ENCODE peak calls at places on chromosomes 2 and 18, in ten cellular contexts. K is K562, B is HepG2, Y is GM12878, F is H1, A is tibial nerve, H is transverse colon, T is stomach, G is SK-N-SH, O is ovary. L is an unnamed sample.
A peak's percentile ranks its signal among the peaks of the same experiment; 100 is the strongest.

GRCh38 chr18:8730080-8730827 is 24.9 kb downstream of the MTCL1 start:
- DNase-seq in A (no peak), F (no peak), O (peak; percentile 31), T (peak; percentile 65), B (peak; percentile 91), Y (no peak), K (peak; percentile 84), G (peak; percentile 58), H (peak; percentile 59), L (peak; percentile 75)

GRCh38 chr2:23524261-23524706 is 139.3 kb downstream of the KLHL29 start:
- DNase-seq in A (no peak), O (no peak), K (no peak), T (no peak), Y (no peak), G (no peak), F (no peak), B (no peak), H (no peak), L (peak; percentile 84)

GRCh38 chr18:27605107-27605834 is 420.2 kb upstream of the CHST9 start:
- DNase-seq in F (no peak), B (peak; percentile 53), H (peak; percentile 25), A (peak; percentile 60), G (peak; percentile 63), O (peak; percentile 20), T (peak; percentile 66), Y (no peak), K (peak; percentile 27), L (no peak)

GRCh38 chr2:218996937-218997336 is 3.7 kb upstream of the CRYBA2 start:
- DNase-seq in T (peak; percentile 57), K (no peak), F (no peak), A (no peak), O (no peak), H (no peak), G (peak; percentile 85), B (no peak), Y (no peak), L (no peak)

GRCh38 chr18:38453880-38454279 is 888.3 kb upstream of the CELF4 start:
- DNase-seq in Y (no peak), F (no peak), H (no peak), K (no peak), G (no peak), O (no peak), T (no peak), A (no peak), B (no peak), L (no peak)

GRCh38 chr2:116680537-116680936 is 1134.0 kb upstream of the DDX18 start:
- DNase-seq in T (no peak), O (no peak), K (no peak), B (no peak), H (no peak), Y (no peak), F (no peak), G (no peak), A (no peak), L (no peak)

GRCh38 chr2:223062304-223062845 is 10.4 kb downstream of the KCNE4 start:
- DNase-seq in A (no peak), T (no peak), B (no peak), H (no peak), K (no peak), F (no peak), Y (no peak), O (no peak), G (no peak), L (no peak)

GRCh38 chr2:215878476-215879063 is 134.8 kb downstream of the MREG start:
- DNase-seq in K (no peak), A (no peak), G (no peak), O (no peak), H (no peak), F (no peak), B (no peak), Y (no peak), T (no peak), L (no peak)

GRCh38 chr2:46846454-46846990 is 69.1 kb downstream of the MCFD2 start:
- DNase-seq in B (no peak), T (no peak), A (no peak), Y (no peak), H (no peak), O (peak; percentile 37), G (no peak), F (no peak), K (no peak), L (peak; percentile 65)

GRCh38 chr2:172643142-172643541 is 87.3 kb downstream of the PDK1 start:
- DNase-seq in B (peak; percentile 19), H (no peak), O (no peak), Y (no peak), T (no peak), K (peak; percentile 17), F (no peak), A (no peak), G (no peak), L (no peak)

GRCh38 chr2:83054751-83055150 is 1404.3 kb downstream of the SUCLG1 start:
- DNase-seq in O (no peak), T (no peak), H (no peak), A (no peak), K (no peak), G (no peak), Y (no peak), B (no peak), F (no peak), L (no peak)

GRCh38 chr2:83058683-83059082 is 1400.4 kb downstream of the SUCLG1 start:
- DNase-seq in O (no peak), A (no peak), G (no peak), T (no peak), Y (no peak), K (no peak), H (no peak), B (no peak), F (no peak), L (no peak)

GRCh38 chr2:83051538-83052192 is 1407.4 kb downstream of the SUCLG1 start:
- DNase-seq in T (no peak), Y (no peak), B (no peak), O (no peak), G (no peak), F (no peak), K (no peak), A (no peak), H (no peak), L (no peak)

DNA sequence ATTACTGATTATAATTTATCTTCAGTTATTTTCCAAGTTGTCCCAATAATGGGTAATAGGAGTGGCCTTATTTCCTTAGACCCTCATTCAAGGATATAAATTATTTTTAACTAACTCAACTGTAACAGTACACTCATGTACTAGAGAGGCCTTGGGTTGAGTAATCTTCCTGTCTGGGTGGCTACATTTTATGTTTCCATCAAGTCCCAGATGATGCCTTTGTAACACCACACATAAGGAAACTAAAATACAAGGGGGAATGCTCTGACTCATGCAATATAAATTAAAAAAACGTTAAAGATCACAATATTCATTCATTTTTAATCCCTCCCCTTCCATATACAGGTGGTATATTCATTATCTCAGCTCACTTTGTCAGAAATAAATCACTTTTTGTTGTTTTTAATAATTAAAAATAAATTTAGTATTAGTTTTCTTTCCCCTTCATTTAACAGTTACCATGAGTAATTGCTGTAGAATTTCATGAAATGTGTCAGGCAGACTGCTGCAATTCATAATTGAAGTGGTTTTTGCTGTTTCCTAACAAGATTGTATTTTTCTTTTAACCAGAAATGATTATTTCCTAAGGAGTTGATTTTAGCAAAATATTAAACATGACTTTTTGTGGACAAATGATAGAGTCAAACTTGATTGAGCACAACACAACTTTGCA is 1403.6 kb downstream of the SUCLG1 start:
- DNase-seq in O (no peak), H (no peak), T (no peak), Y (no peak), F (no peak), G (no peak), B (no peak), K (no peak), A (no peak), L (no peak)
- TF ChIP-seq EP300 in O (no peak), H (no peak), T (no peak), Y (no peak), F (no peak), G (no peak), B (no peak), K (no peak), A (no peak), L (no peak)

GRCh38 chr2:27959496-27959895 is 69.0 kb downstream of the BABAM2 start:
- DNase-seq in O (peak; percentile 74), A (peak; percentile 85), F (no peak), Y (no peak), G (no peak), T (no peak), K (no peak), H (peak; percentile 29), B (peak; percentile 69), L (peak; percentile 79)
- H3K4me3 ChIP-seq in O (no peak overlapping the region), A (no peak overlapping the region), F (no peak overlapping the region), Y (no peak overlapping the region), G (no peak overlapping the region), T (no peak overlapping the region), K (no peak overlapping the region), H (no peak overlapping the region), B (no peak overlapping the region), L (no peak overlapping the region)

GRCh38 chr2:85648619-85649018 is 19.4 kb downstream of the SFTPB start:
- DNase-seq in A (no peak), H (no peak), T (no peak), K (peak; percentile 41), F (no peak), Y (no peak), O (no peak), G (peak; percentile 49), B (no peak), L (no peak)

GRCh38 chr2:85651097-85651496 is 16.9 kb downstream of the SFTPB start:
- DNase-seq in F (no peak), H (no peak), K (no peak), A (no peak), G (no peak), T (no peak), Y (no peak), B (no peak), O (no peak), L (no peak)

GRCh38 chr2:85649201-85650190 is 18.5 kb downstream of the SFTPB start:
- DNase-seq in F (no peak), T (no peak), G (no peak), Y (no peak), H (no peak), A (no peak), B (no peak), O (no peak), K (no peak), L (no peak)

GRCh38 chr2:85652056-85652455 is 15.9 kb downstream of the SFTPB start:
- DNase-seq in Y (no peak), A (no peak), H (no peak), B (no peak), K (no peak), G (no peak), F (no peak), O (no peak), T (no peak), L (peak; percentile 35)

GRCh38 chr2:85650456-85650855 is 17.5 kb downstream of the SFTPB start:
- DNase-seq in A (no peak), T (no peak), G (no peak), F (no peak), Y (no peak), B (no peak), O (no peak), K (no peak), H (no peak), L (no peak)
- H3K36me3 ChIP-seq in A (peaks cover 4% of the 10 kb centered on the region), T (peaks cover 86% of the 10 kb centered on the region), G (peaks cover 43% of the 10 kb centered on the region), F (peaks cover 23% of the 10 kb centered on the region), Y (peaks cover 23% of the 10 kb centered on the region), B (peaks cover 70% of the 10 kb centered on the region), O (no peaks in the 10 kb centered on the region), K (peaks cover 82% of the 10 kb centered on the region), H (peaks cover 59% of the 10 kb centered on the region), L (peaks cover 47% of the 10 kb centered on the region)

DNA sequence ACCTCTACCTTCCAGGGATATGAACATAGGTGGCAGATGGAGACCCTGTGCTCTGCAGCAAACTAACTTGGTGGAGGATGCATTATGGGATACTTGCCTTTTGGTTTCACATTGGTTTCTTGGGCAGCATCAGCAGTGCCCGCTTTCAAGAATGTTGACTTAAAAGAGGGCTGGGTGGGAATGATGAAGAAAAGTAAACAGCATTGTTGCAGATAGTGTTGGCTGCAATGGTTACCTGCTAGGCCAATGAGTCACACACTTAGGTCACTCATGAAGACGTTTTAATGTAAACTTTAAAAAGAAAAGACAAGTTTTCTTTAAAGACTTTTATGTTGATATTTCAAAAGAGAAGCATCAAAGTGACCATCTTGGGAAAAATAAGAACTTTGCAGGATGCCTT is 26.1 kb upstream of the FAM237A start:
- DNase-seq in T (no peak), B (no peak), F (no peak), K (no peak), O (no peak), G (no peak), A (no peak), Y (no peak), H (no peak), L (no peak)
- TF ChIP-seq EP300 in T (no peak), B (no peak), F (no peak), K (no peak), O (no peak), G (no peak), A (no peak), Y (no peak), H (no peak), L (no peak)